ENCODE peak calls at places on chromosomes 2 and 18, in five cellular contexts. E is neuronal stem cell, V is H9, T is mesenchymal stem cell, M is H1. Y is an unnamed sample.

GRCh38 chr2:45745231-45745630 is 93.8 kb downstream of the PRKCE start:
- DNase-seq in E (no peak), V (no peak), T (no peak), M (no peak), Y (no peak)

GRCh38 chr2:170350929-170351826 is 173.2 kb downstream of the MYO3B start:
- DNase-seq in E (no peak), V (no peak), T (no peak), M (no peak), Y (no peak)

GRCh38 chr2:150698016-150698661 is 210.7 kb upstream of the RND3 start:
- DNase-seq in E (no peak), V (no peak), T (peak; percentile 34), M (no peak), Y (no peak)

GRCh38 chr2:12884713-12885282 is 168.1 kb downstream of the TRIB2 start:
- DNase-seq in E (no peak), V (no peak), T (peak; percentile 83), M (no peak), Y (no peak)

GRCh38 chr18:64981915-64982314 is 768.9 kb upstream of the CDH7 start:
- DNase-seq in E (no peak), V (no peak), T (no peak), M (no peak), Y (no peak)

GRCh38 chr18:63762518-63762917 is 12.7 kb upstream of the SERPINB7 start:
- DNase-seq in E (no peak), V (no peak), T (no peak), M (no peak), Y (no peak)

GRCh38 chr18:57004366-57005121 is 142.3 kb upstream of the BOD1L2 start:
- DNase-seq in E (no peak), V (no peak), T (peak; percentile 57), M (no peak), Y (no peak)

GRCh38 chr2:1268034-1268433 is 145.2 kb upstream of the TPO start:
- DNase-seq in E (no peak), V (no peak), T (no peak), M (no peak), Y (no peak)

GRCh38 chr2:177165103-177165583 is 47.5 kb upstream of the HNRNPA3 start:
- DNase-seq in E (no peak), V (no peak), T (peak; percentile 59), M (no peak), Y (no peak)

GRCh38 chr2:73107211-73107926 is 5.4 kb downstream of the RAB11FIP5 start:
- DNase-seq in E (no peak), V (no peak), T (no peak), M (no peak), Y (no peak)

GRCh38 chr18:457120-457519 is 43.4 kb downstream of the COLEC12 start:
- DNase-seq in E (no peak), V (no peak), T (peak; percentile 79), M (no peak), Y (no peak)

GRCh38 chr2:124610141-124610540 is 585.1 kb downstream of the CNTNAP5 start:
- DNase-seq in E (no peak), V (no peak), T (no peak), M (no peak), Y (no peak)

GRCh38 chr18:78913830-78914585 is 65.6 kb upstream of the SALL3 start:
- DNase-seq in E (no peak), V (no peak), T (no peak), M (peak; percentile 24), Y (no peak)

GRCh38 chr2:53545159-53546055 is 222.2 kb upstream of the CHAC2 start:
- DNase-seq in E (no peak), V (no peak), T (no peak), M (no peak), Y (no peak)

GRCh38 chr18:48735070-48735676 is 196.3 kb downstream of the CTIF start:
- DNase-seq in E (no peak), V (peak; percentile 67), T (no peak), M (no peak), Y (peak; percentile 75)

GRCh38 chr2:203897544-203897943 is 30.0 kb downstream of the CTLA4 start:
- DNase-seq in E (no peak), V (no peak), T (no peak), M (no peak), Y (no peak)

GRCh38 chr2:56199492-56199891 is 15.7 kb downstream of the CCDC85A start:
- DNase-seq in E (no peak), V (no peak), T (peak; percentile 77), M (no peak), Y (peak; percentile 61)

GRCh38 chr2:28997847-28998735 is 17.0 kb downstream of the TOGARAM2 start:
- DNase-seq in E (no peak), V (no peak), T (no peak), M (no peak), Y (no peak)

GRCh38 chr18:5237083-5237722 is 40.1 kb upstream of the AKAIN1 start:
- DNase-seq in E (peak; percentile 1), V (no peak), T (peak; percentile 44), M (no peak), Y (no peak)

GRCh38 chr18:39318008-39318407 is 1752.4 kb upstream of the CELF4 start:
- DNase-seq in E (no peak), V (no peak), T (no peak), M (no peak), Y (peak; percentile 1)

GRCh38 chr2:96960956-96961350 is 25.4 kb downstream of the FAM178B start:
- DNase-seq in E (no peak), V (no peak), T (no peak), M (no peak), Y (no peak)

GRCh38 chr18:54233228-54233625 is 8.8 kb upstream of the MBD2 start:
- DNase-seq in E (no peak), V (no peak), T (no peak), M (no peak), Y (no peak)

GRCh38 chr18:77401173-77401572 is 151.5 kb downstream of the GALR1 start:
- DNase-seq in E (no peak), V (no peak), T (no peak), M (no peak), Y (no peak)

GRCh38 chr2:145860083-145860482 is 1340.2 kb upstream of the ZEB2 start:
- DNase-seq in E (no peak), V (no peak), T (no peak), M (no peak), Y (no peak)

GRCh38 chr2:229071292-229071976 is 199.7 kb downstream of the PID1 start:
- DNase-seq in E (no peak), V (no peak), T (no peak), M (no peak), Y (peak; percentile 88)

GRCh38 chr18:39701071-39701783 is 2135.6 kb upstream of the CELF4 start:
- DNase-seq in E (no peak), V (no peak), T (no peak), M (no peak), Y (no peak)

DNA sequence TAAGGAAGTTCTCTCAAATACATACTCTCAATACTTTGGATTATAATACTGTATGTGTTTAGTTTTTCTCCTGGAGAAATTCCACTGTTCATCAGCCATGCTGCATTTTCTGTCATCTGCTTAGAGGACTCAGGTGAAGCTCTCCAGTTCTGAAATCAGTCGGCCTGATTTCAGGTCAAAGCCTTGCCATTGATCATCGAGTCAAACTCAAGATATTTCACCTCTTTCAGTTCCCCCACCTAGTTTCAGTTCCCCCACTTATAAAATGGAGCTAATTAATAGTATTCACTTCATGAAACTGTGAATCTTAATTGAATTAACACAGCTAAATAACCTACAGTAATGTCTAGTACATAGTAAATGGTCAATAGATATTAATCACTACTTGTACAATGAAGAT is 75.3 kb upstream of the L3MBTL4 start:
- DNase-seq in E (no peak), V (no peak), T (no peak), M (no peak), Y (no peak)
- H3K4ac ChIP-seq in E (no peak overlapping the region), V (no peak overlapping the region), T (no peak overlapping the region), M (no peak overlapping the region), Y (no peak overlapping the region)

DNA sequence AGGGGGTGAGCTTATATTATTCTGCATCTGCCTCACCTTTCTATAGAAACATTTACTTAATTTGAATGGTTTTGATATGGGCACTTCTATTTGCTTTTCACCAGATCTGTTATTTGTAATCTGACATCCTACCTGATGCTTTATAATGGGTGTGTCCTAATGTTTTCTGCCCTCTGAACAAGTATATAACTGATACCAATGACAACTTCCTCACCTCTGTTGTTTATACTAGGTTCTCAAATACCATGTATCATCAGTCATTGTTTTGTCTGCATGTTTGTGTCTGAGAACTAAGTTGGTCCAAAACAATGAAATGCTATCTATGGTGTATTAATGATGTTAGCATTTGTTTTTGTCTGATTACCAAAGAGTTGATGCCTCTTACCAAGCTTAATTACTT is 45.8 kb downstream of the ITGA6 start:
- DNase-seq in E (no peak), V (no peak), T (no peak), M (no peak), Y (no peak)
- H2BK12ac ChIP-seq in E (no peak overlapping the region), V (no peak overlapping the region), T (no peak overlapping the region), M (no peak overlapping the region), Y (no peak overlapping the region)

GRCh38 chr2:225891013-225891412 is 491.5 kb downstream of the NYAP2 start:
- DNase-seq in E (no peak), V (no peak), T (no peak), M (no peak), Y (no peak)
- H3K4ac ChIP-seq in E (no peak overlapping the region), V (no peak overlapping the region), T (no peak overlapping the region), M (no peak overlapping the region), Y (no peak overlapping the region)

GRCh38 chr2:238304116-238304515 is 15.7 kb upstream of the PER2 start:
- DNase-seq in E (no peak), V (no peak), T (no peak), M (no peak), Y (no peak)
- H2BK12ac ChIP-seq in E (no peak overlapping the region), V (no peak overlapping the region), T (no peak overlapping the region), M (no peak overlapping the region), Y (no peak overlapping the region)

GRCh38 chr2:46800218-46800617 is 115.4 kb downstream of the MCFD2 start:
- DNase-seq in E (no peak), V (no peak), T (no peak), M (no peak), Y (no peak)

GRCh38 chr2:46800625-46801024 is 115.0 kb downstream of the MCFD2 start:
- DNase-seq in E (no peak), V (no peak), T (no peak), M (no peak), Y (no peak)

GRCh38 chr2:46802665-46803550 is 112.7 kb downstream of the MCFD2 start:
- DNase-seq in E (no peak), V (no peak), T (no peak), M (no peak), Y (no peak)

GRCh38 chr2:46803551-46803885 is 112.1 kb downstream of the MCFD2 start:
- DNase-seq in E (no peak), V (no peak), T (no peak), M (no peak), Y (no peak)

GRCh38 chr2:46801731-46802664 is 113.6 kb downstream of the MCFD2 start:
- DNase-seq in E (no peak), V (no peak), T (no peak), M (no peak), Y (no peak)
- H3K4ac ChIP-seq in E (no peak overlapping the region), V (no peak overlapping the region), T (no peak overlapping the region), M (no peak overlapping the region), Y (no peak overlapping the region)

GRCh38 chr2:236157815-236158498 is 10.2 kb downstream of the GBX2 start:
- DNase-seq in E (no peak), V (no peak), T (no peak), M (no peak), Y (no peak)
- H2BK12ac ChIP-seq in E (no peak overlapping the region), V (no peak overlapping the region), T (no peak overlapping the region), M (peak overlapping the region; percentile 17), Y (no peak overlapping the region)